ENCODE peak calls at places on chromosomes 4 and X, in four cellular contexts. Y is lower leg skin; W is activated T-helper 9 cell treated with anti-CD3 and anti-CD28 coated beads, Interleukin-2, amount 50 U/mL, for 16 hours; M is nephron progenitor cell. F is an unnamed sample.

GRCh38 chr4:64330143-64330542 is 79.1 kb downstream of the TECRL start:
- DNase-seq in Y (no peak), W (no peak), M (no peak), F (no peak)

GRCh38 chr4:173399016-173399415 is at the start of gene SCRG1:
- DNase-seq in M (no peak), Y (no peak), W (no peak), F (no peak)

GRCh38 chr4:54224960-54225670 is 4.0 kb upstream of the PDGFRA start:
- DNase-seq in Y (no peak), M (no peak), W (no peak), F (no peak)

GRCh38 chrX:1581132-1581531 is 10.3 kb upstream of the AKAP17A start:
- DNase-seq in M (peak; percentile 54), W (peak; percentile 56), Y (no peak), F (peak; percentile 3)

GRCh38 chrX:16002185-16002584 is 121.2 kb upstream of the GRPR start:
- DNase-seq in Y (no peak), W (no peak), M (no peak), F (no peak)

GRCh38 chrX:39874202-39874816 is 223.4 kb downstream of the BCOR start:
- DNase-seq in Y (no peak), W (peak; percentile 65), M (no peak), F (no peak)

GRCh38 chr4:186946682-186947294 is 223.1 kb upstream of the FAT1 start:
- DNase-seq in Y (no peak), W (no peak), M (peak; percentile 47), F (peak; percentile 75)

GRCh38 chr4:38131371-38132139 is 171.4 kb downstream of the PTTG2 start:
- DNase-seq in M (no peak), Y (no peak), W (peak; percentile 64), F (no peak)

GRCh38 chr4:170281027-170281426 is 191.3 kb upstream of the AADAT start:
- DNase-seq in Y (no peak), W (no peak), M (no peak), F (no peak)

GRCh38 chrX:45850197-45850774 is 649.6 kb upstream of the DIPK2B start:
- DNase-seq in W (peak; percentile 5), M (peak; percentile 20), Y (no peak), F (no peak)

GRCh38 chr4:88672987-88673386 is 24.6 kb downstream of the NAP1L5 start:
- DNase-seq in M (peak; percentile 35), Y (no peak), W (no peak), F (no peak)

GRCh38 chr4:3239998-3240920 is 8.7 kb upstream of the MSANTD1 start:
- DNase-seq in Y (no peak), W (no peak), M (no peak), F (no peak)

GRCh38 chrX:46180258-46180687 is 364.9 kb downstream of the ZNF674 start:
- DNase-seq in M (no peak), W (no peak), Y (no peak), F (no peak)

GRCh38 chrX:66015152-66015827 is 24.6 kb downstream of the VSIG4 start:
- DNase-seq in W (no peak), M (no peak), Y (no peak), F (no peak)

GRCh38 chrX:12770440-12770839 is 20.8 kb upstream of the PRPS2 start:
- DNase-seq in M (no peak), W (no peak), Y (no peak), F (no peak)

GRCh38 chrX:100687128-100687527 is 43.1 kb downstream of the SRPX2 start:
- DNase-seq in M (no peak), Y (no peak), W (no peak), F (no peak)

GRCh38 chr4:21517460-21517859 is 431.1 kb downstream of the KCNIP4 start:
- DNase-seq in W (no peak), Y (no peak), M (no peak), F (no peak)

GRCh38 chrX:77447339-77448149 is at the start of gene FGF16:
- DNase-seq in W (no peak), Y (no peak), M (peak; percentile 33), F (no peak)

GRCh38 chrX:11423362-11423818 is 130.2 kb downstream of the AMELX start:
- DNase-seq in Y (no peak), W (no peak), M (no peak), F (no peak)

GRCh38 chrX:119899125-119899524 is 3.4 kb downstream of the AKAP14 start:
- DNase-seq in W (no peak), M (no peak), Y (no peak), F (no peak)

GRCh38 chrX:68894513-68895338 is 65.9 kb downstream of the EFNB1 start:
- DNase-seq in M (no peak), W (no peak), Y (peak; percentile 89), F (peak; percentile 6)

GRCh38 chr4:37748546-37748945 is 62.4 kb upstream of the RELL1 start:
- DNase-seq in M (no peak), W (no peak), Y (no peak), F (no peak)

GRCh38 chrX:41031256-41031967 is 53.8 kb upstream of the USP9X start:
- DNase-seq in Y (no peak), W (no peak), M (no peak), F (no peak)

GRCh38 chr4:55866290-55866907 is 13.0 kb downstream of the EXOC1 start:
- DNase-seq in W (no peak), Y (no peak), M (no peak), F (no peak)